ENCODE peak calls at places on chromosome 10, in eight cellular contexts. S is mucosa of descending colon, D is right atrium auricular region, T is hepatocyte, Y is cardiac muscle cell, R is H9, O is vagina, H is tibial artery. P is an unnamed sample. For H3K4me1, the result is how much of the 10 kb centered on the place peaks cover.

GRCh38 chr10:97891497-97892167 is 42.0 kb downstream of the GOLGA7B start:
- DNase-seq in S (no peak), D (no peak), T (peak), Y (no peak), R (no peak), O (no peak), H (no peak), P (no peak)

GRCh38 chr10:99845837-99846382 is 63.5 kb downstream of the ABCC2 start:
- DNase-seq in S (peak), D (peak), T (peak), Y (peak), R (peak), O (no peak), H (peak), P (peak)

GRCh38 chr10:26627320-26627719 is 70.2 kb upstream of the PDSS1 start:
- DNase-seq in S (no peak), D (no peak), T (peak), Y (no peak), R (peak), O (no peak), H (no peak), P (no peak)

GRCh38 chr10:65430979-65431378 is 1494.9 kb upstream of the LRRTM3 start:
- DNase-seq in S (no peak), D (no peak), T (no peak), Y (no peak), R (no peak), O (no peak), H (no peak), P (no peak)

GRCh38 chr10:42954776-42955492 is 121.9 kb upstream of the RET start:
- DNase-seq in S (no peak), D (peak), T (no peak), Y (no peak), R (peak), O (no peak), H (no peak), P (no peak)

GRCh38 chr10:35517431-35518181 is 87.5 kb upstream of the GJD4 start:
- DNase-seq in S (no peak), D (no peak), T (no peak), Y (peak), R (no peak), O (no peak), H (no peak), P (no peak)

GRCh38 chr10:119221201-119221600 is 13.8 kb downstream of the GRK5 start:
- DNase-seq in S (no peak), D (no peak), T (no peak), Y (peak), R (no peak), O (no peak), H (no peak), P (no peak)

GRCh38 chr10:106502651-106503050 is 661.9 kb downstream of the SORCS1 start:
- DNase-seq in S (no peak), D (no peak), T (no peak), Y (no peak), R (no peak), O (no peak), H (no peak), P (no peak)

GRCh38 chr10:9189448-9189847 is 1135.0 kb downstream of the GATA3 start:
- DNase-seq in S (no peak), D (no peak), T (no peak), Y (no peak), R (no peak), O (no peak), H (no peak), P (no peak)

GRCh38 chr10:26438534-26439269 is 561 bp downstream of the APBB1IP start:
- DNase-seq in S (peak), D (no peak), T (peak), Y (peak), R (peak), O (no peak), H (peak), P (peak)

GRCh38 chr10:133174689-133175263 is 14.8 kb downstream of the KNDC1 start:
- DNase-seq in S (no peak), D (no peak), T (no peak), Y (no peak), R (no peak), O (no peak), H (no peak), P (no peak)

GRCh38 chr10:79149662-79150443 is 81.1 kb downstream of the ZMIZ1 start:
- DNase-seq in S (peak), D (peak), T (peak), Y (peak), R (peak), O (no peak), H (peak), P (peak)

GRCh38 chr10:70756710-70757360 is 28.3 kb downstream of the TBATA start:
- DNase-seq in S (no peak), D (no peak), T (no peak), Y (no peak), R (no peak), O (no peak), H (no peak), P (no peak)

GRCh38 chr10:4812952-4813351 is 13.1 kb upstream of the AKR1E2 start:
- DNase-seq in S (no peak), D (no peak), T (peak), Y (peak), R (no peak), O (no peak), H (no peak), P (no peak)

GRCh38 chr10:131775444-131775832 is 125.4 kb upstream of the PPP2R2D start:
- DNase-seq in S (no peak), D (no peak), T (no peak), Y (no peak), R (peak), O (no peak), H (no peak), P (no peak)

GRCh38 chr10:86830043-86830591 is 73.7 kb downstream of the BMPR1A start:
- DNase-seq in S (no peak), D (no peak), T (no peak), Y (no peak), R (no peak), O (no peak), H (no peak), P (no peak)

GRCh38 chr10:46291817-46292572 is 5.2 kb downstream of the ANTXRL start:
- DNase-seq in S (peak), D (no peak), T (no peak), Y (no peak), R (no peak), O (no peak), H (no peak), P (no peak)

GRCh38 chr10:36946598-36946997 is 178.8 kb upstream of the ANKRD30A start:
- DNase-seq in S (no peak), D (no peak), T (no peak), Y (no peak), R (no peak), O (no peak), H (no peak), P (no peak)

GRCh38 chr10:102646610-102647432 is 2.5 kb downstream of the TRIM8 start:
- DNase-seq in S (peak), D (no peak), T (peak), Y (peak), R (no peak), O (no peak), H (peak), P (peak)

GRCh38 chr10:117537436-117537903 is 5.1 kb upstream of the EMX2 start:
- DNase-seq in S (no peak), D (no peak), T (peak), Y (peak), R (peak), O (no peak), H (no peak), P (no peak)

GRCh38 chr10:86230538-86231180 is 135.9 kb downstream of the GRID1 start:
- DNase-seq in S (no peak), D (no peak), T (no peak), Y (no peak), R (no peak), O (no peak), H (no peak), P (no peak)

GRCh38 chr10:75072727-75073126 is 38.7 kb upstream of the SAMD8 start:
- DNase-seq in S (no peak), D (no peak), T (no peak), Y (no peak), R (no peak), O (no peak), H (no peak), P (no peak)
- H3K4me1 ChIP-seq in S (under half), D (under half), T (under half), Y (under half), R (under half), O (under half), H (under half), P (under half)

DNA sequence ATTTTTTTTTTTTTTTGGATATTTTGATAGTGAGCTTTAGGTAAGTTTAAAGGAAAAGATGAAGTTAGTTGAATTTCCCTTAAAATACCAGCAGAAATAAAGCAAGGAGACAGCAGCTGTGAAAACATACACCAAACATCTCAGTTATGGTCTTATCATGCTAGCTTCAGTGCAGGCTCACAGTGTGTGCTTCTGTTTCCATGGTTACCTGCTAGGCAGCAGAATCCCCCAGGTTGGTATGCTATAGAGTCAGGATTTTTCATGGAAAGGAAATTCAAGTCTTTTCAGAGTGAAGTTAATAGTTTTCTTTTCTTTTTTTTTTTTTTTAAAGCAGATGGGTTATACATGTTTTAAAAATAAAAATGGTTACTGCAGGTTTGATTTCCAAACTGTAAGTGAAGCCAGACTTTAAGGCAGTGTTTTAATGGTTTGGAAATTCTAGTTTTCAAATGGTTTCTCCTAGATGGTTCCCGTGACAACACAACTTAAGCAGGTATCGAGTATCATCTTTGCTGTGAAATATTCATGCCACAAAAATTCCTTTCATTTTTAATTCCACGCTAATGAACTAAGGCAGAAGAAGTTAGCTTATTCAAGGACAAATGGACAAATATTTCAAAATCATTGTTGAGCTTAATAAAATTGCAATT is 230.9 kb downstream of the BICC1 start:
- DNase-seq in S (no peak), D (no peak), T (peak), Y (peak), R (no peak), O (no peak), H (no peak), P (no peak)
- H3K4me1 ChIP-seq in S (under half), D (under half), T (under half), Y (under half), R (under half), O (under half), H (under half), P (under half)

GRCh38 chr10:69412232-69412631 is 4.5 kb downstream of the TACR2 start:
- DNase-seq in S (no peak), D (no peak), T (no peak), Y (no peak), R (no peak), O (no peak), H (no peak), P (no peak)

GRCh38 chr10:69415049-69415448 is 1.7 kb downstream of the TACR2 start:
- DNase-seq in S (no peak), D (no peak), T (no peak), Y (no peak), R (no peak), O (no peak), H (no peak), P (no peak)

GRCh38 chr10:69415951-69416350 is 767 bp downstream of the TACR2 start:
- DNase-seq in S (no peak), D (no peak), T (no peak), Y (no peak), R (no peak), O (no peak), H (no peak), P (no peak)

GRCh38 chr10:69413221-69413865 is 3.4 kb downstream of the TACR2 start:
- DNase-seq in S (peak), D (peak), T (peak), Y (peak), R (peak), O (no peak), H (peak), P (no peak)

DNA sequence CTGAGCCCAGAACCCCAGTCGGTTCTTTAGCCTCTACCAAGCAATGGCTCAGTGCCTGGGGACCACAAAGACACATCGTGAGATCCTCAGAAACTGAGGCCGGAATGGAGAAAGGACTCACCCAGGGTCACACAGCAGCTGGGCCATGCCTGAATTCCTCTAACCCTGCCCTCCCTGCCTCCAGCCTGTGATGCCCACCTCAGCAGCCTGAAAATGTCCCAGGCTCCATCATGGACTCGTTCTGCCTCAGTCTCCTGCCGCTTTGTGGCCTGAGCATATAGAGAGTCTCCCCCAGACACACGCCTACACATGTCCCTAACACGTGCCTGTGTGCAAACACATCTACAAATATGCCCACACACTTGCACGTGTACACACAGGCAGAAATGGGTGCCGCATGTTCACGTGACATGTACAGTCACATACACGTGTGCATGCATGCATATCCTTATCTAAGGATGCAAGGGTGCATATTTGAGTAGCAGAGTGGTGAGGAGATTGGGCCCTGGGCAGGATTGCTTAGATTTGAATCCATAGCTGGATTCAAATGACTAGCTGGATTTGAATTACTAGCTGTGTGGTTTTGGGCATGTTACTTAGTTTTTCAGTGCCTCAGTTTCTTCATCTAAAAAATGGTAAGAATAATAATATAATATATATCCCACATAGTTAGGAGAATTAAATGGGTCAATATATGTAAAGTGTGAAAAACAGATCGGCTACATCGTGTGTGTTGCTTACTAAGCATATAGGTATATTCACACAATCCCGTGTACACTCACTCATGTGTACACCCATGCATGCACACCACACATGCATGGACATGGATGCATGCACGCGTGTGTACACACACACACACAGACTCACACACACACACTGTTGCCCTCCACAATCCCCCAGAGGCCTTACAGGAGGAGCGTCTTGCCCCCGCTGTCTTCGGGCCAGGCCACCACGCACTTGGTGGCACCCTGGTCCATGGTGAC is 2.4 kb downstream of the TACR2 start:
- DNase-seq in S (no peak), D (no peak), T (no peak), Y (no peak), R (no peak), O (no peak), H (no peak), P (no peak)
- H3K4me1 ChIP-seq in S (under half), D (under half), T (under half), Y (under half), R (under half), O (under half), H (under half), P (under half)

DNA sequence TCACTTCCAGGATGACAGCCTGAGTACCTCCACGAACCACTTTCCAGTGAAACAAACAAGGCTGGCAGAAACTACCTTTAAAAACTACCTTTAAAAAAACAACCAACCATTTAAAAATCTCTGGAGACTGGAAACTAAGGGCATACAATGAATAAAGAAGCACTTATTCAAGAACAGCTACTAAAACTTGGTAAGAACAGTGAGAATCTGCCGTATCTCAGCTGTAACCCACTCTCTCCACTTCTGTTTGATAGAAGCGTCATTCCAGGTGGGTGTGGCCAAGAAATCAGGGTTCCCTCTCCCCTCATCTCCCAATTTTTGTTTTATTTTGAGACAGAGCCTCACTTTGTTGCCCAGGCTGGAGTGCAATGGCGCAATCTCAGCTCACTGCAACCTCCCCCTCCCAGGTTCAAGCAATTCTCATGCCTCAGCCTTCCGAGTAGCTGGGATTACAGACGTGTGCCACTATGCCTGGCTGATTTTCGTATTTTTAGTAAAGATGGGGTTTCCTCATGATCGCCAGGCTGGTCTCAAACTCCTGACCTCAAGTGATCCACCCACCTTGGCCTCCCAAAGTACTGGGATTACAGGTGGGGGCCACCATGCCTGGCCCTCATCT is 158.8 kb upstream of the CHST15 start:
- DNase-seq in S (no peak), D (no peak), T (no peak), Y (no peak), R (no peak), O (no peak), H (no peak), P (no peak)
- H3K4me1 ChIP-seq in S (under half), D (under half), T (under half), Y (under half), R (under half), O (under half), H (under half), P (under half)

DNA sequence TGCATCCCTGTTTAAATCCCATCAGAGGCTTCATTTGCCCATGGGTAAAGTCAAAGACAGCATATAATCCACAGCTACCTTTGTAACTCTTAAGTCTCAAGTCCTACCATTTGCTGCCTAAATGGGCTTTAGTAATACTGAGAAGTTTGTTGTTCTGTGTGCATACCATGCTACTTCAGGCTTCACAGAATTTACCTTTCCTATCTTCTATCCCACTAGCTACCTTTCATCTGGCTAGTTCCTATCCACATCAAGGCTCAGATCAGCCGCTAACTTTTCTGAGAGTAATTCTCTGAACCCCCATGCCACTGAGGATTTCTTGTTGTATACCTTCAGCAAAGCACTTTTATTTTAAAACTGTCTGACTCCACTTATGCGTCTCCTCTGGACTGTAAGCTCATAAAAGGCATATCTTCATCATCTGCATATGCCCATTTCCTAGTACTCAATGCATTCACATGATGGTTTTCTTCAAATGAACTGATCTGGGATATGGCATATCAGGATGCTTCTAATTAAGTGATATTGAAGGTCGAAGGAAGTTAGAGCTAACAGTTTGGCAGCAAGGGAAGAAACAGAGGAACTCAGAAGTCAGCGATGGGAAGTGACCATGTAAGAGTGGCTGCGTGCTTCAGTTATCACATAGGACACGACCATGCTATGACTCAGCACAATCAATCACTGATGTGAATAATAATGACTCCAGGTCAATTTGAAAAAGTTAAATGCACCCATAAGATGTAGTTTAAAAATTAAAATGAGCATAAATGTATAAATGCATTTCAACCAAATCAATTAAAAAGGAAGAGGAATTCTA is 283.8 kb upstream of the DKK1 start:
- DNase-seq in S (no peak), D (no peak), T (no peak), Y (peak), R (no peak), O (no peak), H (no peak), P (no peak)
- H3K4me1 ChIP-seq in S (under half), D (under half), T (under half), Y (under half), R (under half), O (under half), H (under half), P (under half)

GRCh38 chr10:72323108-72323932 is 31.4 kb downstream of the DNAJB12 start:
- DNase-seq in S (no peak), D (no peak), T (peak), Y (no peak), R (no peak), O (no peak), H (no peak), P (no peak)
- H3K4me1 ChIP-seq in S (under half), D (half or more), T (half or more), Y (half or more), R (under half), O (half or more), H (half or more), P (half or more)

GRCh38 chr10:33234779-33235178 is 99.7 kb downstream of the NRP1 start:
- DNase-seq in S (no peak), D (peak), T (no peak), Y (peak), R (no peak), O (no peak), H (no peak), P (no peak)
- H3K4me1 ChIP-seq in S (under half), D (half or more), T (under half), Y (under half), R (under half), O (under half), H (under half), P (under half)

GRCh38 chr10:29479081-29479917 is 155.5 kb downstream of the SVIL start:
- DNase-seq in S (no peak), D (peak), T (no peak), Y (no peak), R (no peak), O (no peak), H (no peak), P (no peak)
- H3K4me1 ChIP-seq in S (under half), D (under half), T (under half), Y (under half), R (under half), O (under half), H (half or more), P (under half)

GRCh38 chr10:95552680-95553342 is 8.4 kb downstream of the SORBS1 start:
- DNase-seq in S (no peak), D (no peak), T (no peak), Y (no peak), R (peak), O (no peak), H (no peak), P (no peak)
- H3K4me1 ChIP-seq in S (under half), D (half or more), T (under half), Y (under half), R (under half), O (under half), H (half or more), P (under half)